ENCODE peak calls at places on chromosome 2, in five cellular contexts. One of them, this sample, is unnamed.

GRCh38 chr2:86201951-86202692 is 2.9 kb downstream of the MRPL35 start:
- DNase-seq in HCT116: no peak
- DNase-seq in K562: peak; percentile 52
- DNase-seq in H1: no peak
- DNase-seq in GM12878: no peak
- DNase-seq in this sample: no peak

GRCh38 chr2:177322801-177323261 is 58.3 kb upstream of the NFE2L2 start:
- DNase-seq in HCT116: no peak
- DNase-seq in K562: no peak
- DNase-seq in H1: no peak
- DNase-seq in GM12878: no peak
- DNase-seq in this sample: no peak

GRCh38 chr2:233353101-233353768 is 1.1 kb upstream of the DGKD start:
- DNase-seq in HCT116: no peak
- DNase-seq in K562: peak; percentile 73
- DNase-seq in H1: no peak
- DNase-seq in GM12878: no peak
- DNase-seq in this sample: no peak

GRCh38 chr2:196259507-196260481 is 88.4 kb upstream of the STK17B start:
- DNase-seq in HCT116: no peak
- DNase-seq in K562: no peak
- DNase-seq in H1: no peak
- DNase-seq in GM12878: no peak
- DNase-seq in this sample: peak; percentile 69

GRCh38 chr2:207681431-207681830 is 30.0 kb upstream of the CCNYL1 start:
- DNase-seq in HCT116: no peak
- DNase-seq in K562: no peak
- DNase-seq in H1: no peak
- DNase-seq in GM12878: no peak
- DNase-seq in this sample: no peak

GRCh38 chr2:33598472-33599174 is 476 bp downstream of the FAM98A start:
- DNase-seq in HCT116: no peak
- DNase-seq in K562: peak; percentile 53
- DNase-seq in H1: no peak
- DNase-seq in GM12878: peak; percentile 28
- DNase-seq in this sample: peak; percentile 45

GRCh38 chr2:127709336-127709735 is 8.0 kb downstream of the SFT2D3 start:
- DNase-seq in HCT116: no peak
- DNase-seq in K562: no peak
- DNase-seq in H1: no peak
- DNase-seq in GM12878: no peak
- DNase-seq in this sample: no peak

GRCh38 chr2:216754812-216755211 is 59.5 kb upstream of the IGFBP5 start:
- DNase-seq in HCT116: no peak
- DNase-seq in K562: no peak
- DNase-seq in H1: no peak
- DNase-seq in GM12878: no peak
- DNase-seq in this sample: no peak

GRCh38 chr2:205408690-205409089 is 273.6 kb upstream of the NRP2 start:
- DNase-seq in HCT116: no peak
- DNase-seq in K562: no peak
- DNase-seq in H1: no peak
- DNase-seq in GM12878: no peak
- DNase-seq in this sample: no peak

GRCh38 chr2:73935641-73936040 is 9.0 kb downstream of the DGUOK start:
- DNase-seq in HCT116: no peak
- DNase-seq in K562: no peak
- DNase-seq in H1: no peak
- DNase-seq in GM12878: no peak
- DNase-seq in this sample: no peak

GRCh38 chr2:76599732-76600368 is 889.1 kb upstream of the GCFC2 start:
- DNase-seq in HCT116: peak; percentile 12
- DNase-seq in K562: peak; percentile 38
- DNase-seq in H1: peak; percentile 71
- DNase-seq in GM12878: peak; percentile 43
- DNase-seq in this sample: peak; percentile 93

GRCh38 chr2:45497355-45497754 is 113.7 kb downstream of the SRBD1 start:
- DNase-seq in HCT116: no peak
- DNase-seq in K562: no peak
- DNase-seq in H1: no peak
- DNase-seq in GM12878: peak; percentile 19
- DNase-seq in this sample: no peak

GRCh38 chr2:104872034-104872865 is 18.3 kb downstream of the POU3F3 start:
- DNase-seq in HCT116: no peak
- DNase-seq in K562: no peak
- DNase-seq in H1: no peak
- DNase-seq in GM12878: no peak
- DNase-seq in this sample: no peak

GRCh38 chr2:134245340-134245984 is 8.4 kb upstream of the MGAT5 start:
- DNase-seq in HCT116: peak; percentile 35
- DNase-seq in K562: peak; percentile 41
- DNase-seq in H1: no peak
- DNase-seq in GM12878: no peak
- DNase-seq in this sample: peak; percentile 57

GRCh38 chr2:96207778-96208143 is 866 bp downstream of the STARD7 start:
- DNase-seq in HCT116: no peak
- DNase-seq in K562: no peak
- DNase-seq in H1: no peak
- DNase-seq in GM12878: no peak
- DNase-seq in this sample: no peak

GRCh38 chr2:23563673-23564617 is 179.0 kb downstream of the KLHL29 start:
- DNase-seq in HCT116: no peak
- DNase-seq in K562: no peak
- DNase-seq in H1: no peak
- DNase-seq in GM12878: no peak
- DNase-seq in this sample: no peak

GRCh38 chr2:98917031-98917459 is 19.0 kb downstream of the CRACDL start:
- DNase-seq in HCT116: peak; percentile 8
- DNase-seq in K562: no peak
- DNase-seq in H1: no peak
- DNase-seq in GM12878: no peak
- DNase-seq in this sample: no peak

GRCh38 chr2:102029405-102029804 is 37.6 kb downstream of the IL1R2 start:
- DNase-seq in HCT116: no peak
- DNase-seq in K562: no peak
- DNase-seq in H1: no peak
- DNase-seq in GM12878: no peak
- DNase-seq in this sample: no peak

GRCh38 chr2:214577769-214578168 is 166.9 kb downstream of the VWC2L start:
- DNase-seq in HCT116: no peak
- DNase-seq in K562: no peak
- DNase-seq in H1: no peak
- DNase-seq in GM12878: no peak
- DNase-seq in this sample: no peak

GRCh38 chr2:10269711-10270610 is 32.7 kb upstream of the HPCAL1 start:
- DNase-seq in HCT116: no peak
- DNase-seq in K562: no peak
- DNase-seq in H1: no peak
- DNase-seq in GM12878: no peak
- DNase-seq in this sample: no peak

GRCh38 chr2:172698041-172698863 is 37.4 kb upstream of the RAPGEF4 start:
- DNase-seq in HCT116: peak; percentile 67
- DNase-seq in K562: no peak
- DNase-seq in H1: no peak
- DNase-seq in GM12878: peak; percentile 26
- DNase-seq in this sample: no peak

GRCh38 chr2:23595021-23595420 is 210.0 kb downstream of the KLHL29 start:
- DNase-seq in HCT116: no peak
- DNase-seq in K562: no peak
- DNase-seq in H1: no peak
- DNase-seq in GM12878: no peak
- DNase-seq in this sample: no peak

GRCh38 chr2:235719146-235719942 is 225.5 kb downstream of the AGAP1 start:
- DNase-seq in HCT116: no peak
- DNase-seq in K562: no peak
- DNase-seq in H1: no peak
- DNase-seq in GM12878: no peak
- DNase-seq in this sample: peak; percentile 50

GRCh38 chr2:72988041-72988440 is 70.7 kb downstream of the EMX1 start:
- DNase-seq in HCT116: no peak
- DNase-seq in K562: no peak
- DNase-seq in H1: no peak
- DNase-seq in GM12878: no peak
- DNase-seq in this sample: no peak

DNA sequence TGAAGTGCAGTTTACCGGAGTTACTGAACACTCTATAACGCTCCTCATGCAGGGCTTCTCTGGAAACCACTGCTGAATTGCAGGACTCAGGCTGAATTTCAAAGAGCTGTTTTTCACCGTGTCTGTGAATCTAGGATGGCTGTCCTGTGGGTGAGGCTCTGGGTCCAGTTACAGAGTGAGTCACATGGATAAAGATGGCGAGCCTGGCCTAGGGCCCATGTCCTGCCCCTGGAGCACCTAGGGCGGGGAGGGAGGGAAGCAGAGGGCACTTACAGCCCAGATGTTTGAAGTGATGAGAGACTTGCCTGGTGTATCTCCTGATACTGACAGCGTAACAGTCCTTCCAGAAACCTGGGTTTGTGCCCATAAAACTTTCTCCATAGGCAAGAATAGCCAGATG is 583.0 kb downstream of the IRS1 start:
- DNase-seq in HCT116: no peak
- DNase-seq in K562: no peak
- DNase-seq in H1: no peak
- DNase-seq in GM12878: no peak
- DNase-seq in this sample: no peak
- TF ChIP-seq JUND in HCT116: no peak
- TF ChIP-seq JUND in K562: no peak
- TF ChIP-seq JUND in H1: no peak
- TF ChIP-seq JUND in GM12878: no peak
- TF ChIP-seq JUND in this sample: no peak

DNA sequence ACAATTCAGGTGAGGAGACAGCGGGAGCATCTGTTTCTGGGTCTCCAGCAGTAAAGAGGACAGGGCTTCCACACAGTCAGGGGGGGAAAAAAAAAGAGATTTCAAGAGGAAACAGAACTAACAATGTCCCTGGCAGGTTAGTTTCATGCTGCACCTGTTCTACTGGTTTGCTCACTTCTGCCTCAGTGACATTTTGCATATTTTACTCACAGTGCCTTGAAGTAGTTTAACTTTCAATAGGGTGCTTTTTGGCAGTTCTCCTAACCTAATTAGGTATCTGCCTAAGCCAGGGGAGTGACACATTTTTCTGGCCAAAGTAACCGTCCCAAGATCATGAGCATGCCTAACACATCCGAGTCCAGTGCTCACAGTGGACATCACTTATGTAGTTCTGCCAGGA is 109.0 kb upstream of the ALK start:
- DNase-seq in HCT116: no peak
- DNase-seq in K562: no peak
- DNase-seq in H1: no peak
- DNase-seq in GM12878: no peak
- DNase-seq in this sample: no peak
- TF ChIP-seq JUND in HCT116: no peak
- TF ChIP-seq JUND in K562: no peak
- TF ChIP-seq JUND in H1: no peak
- TF ChIP-seq JUND in GM12878: no peak
- TF ChIP-seq JUND in this sample: no peak

DNA sequence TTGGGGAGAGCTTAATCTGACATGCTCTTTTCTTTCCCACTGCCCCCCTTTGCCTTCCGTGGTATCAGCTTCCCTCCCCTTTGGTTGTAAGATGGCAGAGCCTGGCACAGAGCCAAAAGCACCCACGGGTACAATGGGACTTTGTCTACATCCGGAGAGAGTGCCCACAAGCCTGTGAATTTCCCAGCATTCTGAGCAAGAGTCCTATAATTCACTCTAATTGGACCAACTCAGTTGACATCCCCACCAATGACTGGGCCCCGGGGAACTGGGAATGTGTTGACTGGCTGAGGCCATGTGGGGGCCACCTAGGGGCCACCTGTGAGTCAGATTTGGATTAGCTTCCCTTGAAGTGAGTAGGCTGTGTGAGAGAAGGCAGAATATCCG is 20.1 kb upstream of the C2orf72 start:
- DNase-seq in HCT116: no peak
- DNase-seq in K562: no peak
- DNase-seq in H1: no peak
- DNase-seq in GM12878: no peak
- DNase-seq in this sample: no peak
- TF ChIP-seq JUND in HCT116: no peak
- TF ChIP-seq JUND in K562: no peak
- TF ChIP-seq JUND in H1: no peak
- TF ChIP-seq JUND in GM12878: no peak
- TF ChIP-seq JUND in this sample: no peak

DNA sequence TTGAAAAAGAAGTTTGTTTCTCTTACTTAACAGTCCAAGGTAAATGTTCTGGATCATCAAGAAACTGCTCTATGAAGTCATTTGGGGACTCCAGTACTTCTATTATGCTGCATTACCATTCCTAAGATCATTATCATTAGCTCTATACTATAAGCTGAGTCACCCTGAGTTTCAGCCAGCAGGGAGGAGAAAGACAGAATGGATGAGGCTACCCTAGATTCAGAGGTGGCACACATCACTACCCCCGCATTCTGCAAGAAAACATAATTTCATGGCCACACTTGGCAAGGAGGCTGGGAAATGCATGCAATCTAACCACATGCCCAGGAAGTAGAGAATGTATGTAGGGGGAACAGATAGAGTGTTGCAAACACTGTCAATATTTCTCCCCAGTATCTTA is 16.6 kb upstream of the LNPK start:
- DNase-seq in HCT116: no peak
- DNase-seq in K562: peak; percentile 25
- DNase-seq in H1: no peak
- DNase-seq in GM12878: no peak
- DNase-seq in this sample: no peak
- TF ChIP-seq JUND in HCT116: no peak
- TF ChIP-seq JUND in K562: peak; percentile 78
- TF ChIP-seq JUND in H1: no peak
- TF ChIP-seq JUND in GM12878: no peak
- TF ChIP-seq JUND in this sample: no peak

DNA sequence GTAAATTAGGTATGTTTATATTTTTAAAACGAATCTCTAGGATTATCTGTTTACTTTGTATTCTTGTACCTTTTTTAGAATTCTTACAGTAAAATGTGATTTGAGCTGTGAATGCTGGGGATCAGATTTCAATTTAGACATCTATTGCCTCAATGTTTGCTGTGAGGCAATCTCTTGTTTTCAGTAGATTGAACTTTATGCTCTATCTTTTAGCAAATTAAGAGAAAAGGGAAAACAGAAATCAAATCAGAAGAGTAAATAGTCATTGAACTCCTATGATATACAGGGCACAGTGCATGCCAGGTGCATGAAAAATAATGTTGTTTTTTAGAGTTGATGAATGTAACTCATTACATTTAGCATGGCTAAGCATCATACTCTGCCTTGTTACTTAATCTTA is 39.5 kb downstream of the ZC3H6 start:
- DNase-seq in HCT116: no peak
- DNase-seq in K562: no peak
- DNase-seq in H1: no peak
- DNase-seq in GM12878: no peak
- DNase-seq in this sample: peak; percentile 89
- TF ChIP-seq JUND in HCT116: no peak
- TF ChIP-seq JUND in K562: no peak
- TF ChIP-seq JUND in H1: no peak
- TF ChIP-seq JUND in GM12878: no peak
- TF ChIP-seq JUND in this sample: no peak